ENCODE peak calls at places on chromosomes 16 and 17, in ten cellular contexts. One of them, this sample, is unnamed.

GRCh38 chr17:49520386-49521087 is 25.4 kb downstream of the NGFR start:
- DNase-seq in T-helper 1 cell: no peak
- DNase-seq in NCI-H82: no peak
- DNase-seq in C1 segment of cervical spinal cord: no peak
- DNase-seq in posterior cingulate gyrus: peak; percentile 24
- DNase-seq in stimulated activated CD8-positive, alpha-beta memory T cell treated with anti-CD3 and anti-CD28 coated beads, Interleukin-4, amount 100 ng/mL, for 1 hour: no peak
- DNase-seq in body of pancreas: no peak
- DNase-seq in lung: no peak
- DNase-seq in NCI-H1105 treated with DMSO at 0.1 percent for 48 hours: no peak
- DNase-seq in hippocampal formation: no peak
- DNase-seq in this sample: no peak

GRCh38 chr16:67431077-67431804 is at the start of gene HSD11B2:
- DNase-seq in T-helper 1 cell: peak; percentile 9
- DNase-seq in NCI-H82: peak; percentile 83
- DNase-seq in C1 segment of cervical spinal cord: no peak
- DNase-seq in posterior cingulate gyrus: peak; percentile 93
- DNase-seq in stimulated activated CD8-positive, alpha-beta memory T cell treated with anti-CD3 and anti-CD28 coated beads, Interleukin-4, amount 100 ng/mL, for 1 hour: no peak
- DNase-seq in body of pancreas: peak; percentile 82
- DNase-seq in lung: peak; percentile 47
- DNase-seq in NCI-H1105 treated with DMSO at 0.1 percent for 48 hours: peak; percentile 51
- DNase-seq in hippocampal formation: no peak
- DNase-seq in this sample: peak; percentile 63

GRCh38 chr16:24728011-24728410 is 1.4 kb upstream of the TNRC6A start:
- DNase-seq in T-helper 1 cell: no peak
- DNase-seq in NCI-H82: no peak
- DNase-seq in C1 segment of cervical spinal cord: no peak
- DNase-seq in posterior cingulate gyrus: peak; percentile 81
- DNase-seq in stimulated activated CD8-positive, alpha-beta memory T cell treated with anti-CD3 and anti-CD28 coated beads, Interleukin-4, amount 100 ng/mL, for 1 hour: no peak
- DNase-seq in body of pancreas: no peak
- DNase-seq in lung: no peak
- DNase-seq in NCI-H1105 treated with DMSO at 0.1 percent for 48 hours: no peak
- DNase-seq in hippocampal formation: no peak
- DNase-seq in this sample: no peak

GRCh38 chr16:66695935-66696668 is 441 bp downstream of the CMTM4 start:
- DNase-seq in T-helper 1 cell: no peak
- DNase-seq in NCI-H82: peak; percentile 14
- DNase-seq in C1 segment of cervical spinal cord: no peak
- DNase-seq in posterior cingulate gyrus: peak; percentile 87
- DNase-seq in stimulated activated CD8-positive, alpha-beta memory T cell treated with anti-CD3 and anti-CD28 coated beads, Interleukin-4, amount 100 ng/mL, for 1 hour: no peak
- DNase-seq in body of pancreas: peak; percentile 76
- DNase-seq in lung: peak; percentile 72
- DNase-seq in NCI-H1105 treated with DMSO at 0.1 percent for 48 hours: peak; percentile 39
- DNase-seq in hippocampal formation: no peak
- DNase-seq in this sample: peak; percentile 39

GRCh38 chr17:79945591-79946255 is 89.9 kb downstream of the TBC1D16 start:
- DNase-seq in T-helper 1 cell: no peak
- DNase-seq in NCI-H82: no peak
- DNase-seq in C1 segment of cervical spinal cord: no peak
- DNase-seq in posterior cingulate gyrus: peak; percentile 79
- DNase-seq in stimulated activated CD8-positive, alpha-beta memory T cell treated with anti-CD3 and anti-CD28 coated beads, Interleukin-4, amount 100 ng/mL, for 1 hour: no peak
- DNase-seq in body of pancreas: no peak
- DNase-seq in lung: no peak
- DNase-seq in NCI-H1105 treated with DMSO at 0.1 percent for 48 hours: no peak
- DNase-seq in hippocampal formation: no peak
- DNase-seq in this sample: no peak

GRCh38 chr17:75073618-75074047 is 14.1 kb upstream of the SLC16A5 start:
- DNase-seq in T-helper 1 cell: no peak
- DNase-seq in NCI-H82: peak; percentile 57
- DNase-seq in C1 segment of cervical spinal cord: no peak
- DNase-seq in posterior cingulate gyrus: no peak
- DNase-seq in stimulated activated CD8-positive, alpha-beta memory T cell treated with anti-CD3 and anti-CD28 coated beads, Interleukin-4, amount 100 ng/mL, for 1 hour: no peak
- DNase-seq in body of pancreas: no peak
- DNase-seq in lung: no peak
- DNase-seq in NCI-H1105 treated with DMSO at 0.1 percent for 48 hours: no peak
- DNase-seq in hippocampal formation: no peak
- DNase-seq in this sample: no peak

GRCh38 chr16:84175351-84176081 is 11.3 kb downstream of the TAF1C start:
- DNase-seq in T-helper 1 cell: peak; percentile 35
- DNase-seq in NCI-H82: peak; percentile 85
- DNase-seq in C1 segment of cervical spinal cord: no peak
- DNase-seq in posterior cingulate gyrus: peak; percentile 70
- DNase-seq in stimulated activated CD8-positive, alpha-beta memory T cell treated with anti-CD3 and anti-CD28 coated beads, Interleukin-4, amount 100 ng/mL, for 1 hour: no peak
- DNase-seq in body of pancreas: peak; percentile 53
- DNase-seq in lung: peak; percentile 43
- DNase-seq in NCI-H1105 treated with DMSO at 0.1 percent for 48 hours: peak; percentile 40
- DNase-seq in hippocampal formation: peak; percentile 16
- DNase-seq in this sample: peak; percentile 31

GRCh38 chr16:59295474-59295873 is 561.4 kb upstream of the GOT2 start:
- DNase-seq in T-helper 1 cell: no peak
- DNase-seq in NCI-H82: no peak
- DNase-seq in C1 segment of cervical spinal cord: no peak
- DNase-seq in posterior cingulate gyrus: no peak
- DNase-seq in stimulated activated CD8-positive, alpha-beta memory T cell treated with anti-CD3 and anti-CD28 coated beads, Interleukin-4, amount 100 ng/mL, for 1 hour: no peak
- DNase-seq in body of pancreas: no peak
- DNase-seq in lung: no peak
- DNase-seq in NCI-H1105 treated with DMSO at 0.1 percent for 48 hours: no peak
- DNase-seq in hippocampal formation: no peak
- DNase-seq in this sample: no peak

GRCh38 chr16:49704586-49705155 is 151.2 kb downstream of the ZNF423 start:
- DNase-seq in T-helper 1 cell: no peak
- DNase-seq in NCI-H82: peak; percentile 23
- DNase-seq in C1 segment of cervical spinal cord: no peak
- DNase-seq in posterior cingulate gyrus: no peak
- DNase-seq in stimulated activated CD8-positive, alpha-beta memory T cell treated with anti-CD3 and anti-CD28 coated beads, Interleukin-4, amount 100 ng/mL, for 1 hour: no peak
- DNase-seq in body of pancreas: no peak
- DNase-seq in lung: no peak
- DNase-seq in NCI-H1105 treated with DMSO at 0.1 percent for 48 hours: no peak
- DNase-seq in hippocampal formation: no peak
- DNase-seq in this sample: no peak

GRCh38 chr17:80137131-80137530 is 9.8 kb downstream of the EIF4A3 start:
- DNase-seq in T-helper 1 cell: no peak
- DNase-seq in NCI-H82: no peak
- DNase-seq in C1 segment of cervical spinal cord: no peak
- DNase-seq in posterior cingulate gyrus: no peak
- DNase-seq in stimulated activated CD8-positive, alpha-beta memory T cell treated with anti-CD3 and anti-CD28 coated beads, Interleukin-4, amount 100 ng/mL, for 1 hour: no peak
- DNase-seq in body of pancreas: no peak
- DNase-seq in lung: no peak
- DNase-seq in NCI-H1105 treated with DMSO at 0.1 percent for 48 hours: no peak
- DNase-seq in hippocampal formation: no peak
- DNase-seq in this sample: no peak

GRCh38 chr17:1362065-1362848 is 37.8 kb downstream of the YWHAE start:
- DNase-seq in T-helper 1 cell: no peak
- DNase-seq in NCI-H82: no peak
- DNase-seq in C1 segment of cervical spinal cord: no peak
- DNase-seq in posterior cingulate gyrus: no peak
- DNase-seq in stimulated activated CD8-positive, alpha-beta memory T cell treated with anti-CD3 and anti-CD28 coated beads, Interleukin-4, amount 100 ng/mL, for 1 hour: no peak
- DNase-seq in body of pancreas: no peak
- DNase-seq in lung: no peak
- DNase-seq in NCI-H1105 treated with DMSO at 0.1 percent for 48 hours: no peak
- DNase-seq in hippocampal formation: no peak
- DNase-seq in this sample: no peak

GRCh38 chr17:28204751-28205150 is 114.2 kb upstream of the TMEM97 start:
- DNase-seq in T-helper 1 cell: no peak
- DNase-seq in NCI-H82: no peak
- DNase-seq in C1 segment of cervical spinal cord: no peak
- DNase-seq in posterior cingulate gyrus: no peak
- DNase-seq in stimulated activated CD8-positive, alpha-beta memory T cell treated with anti-CD3 and anti-CD28 coated beads, Interleukin-4, amount 100 ng/mL, for 1 hour: no peak
- DNase-seq in body of pancreas: no peak
- DNase-seq in lung: no peak
- DNase-seq in NCI-H1105 treated with DMSO at 0.1 percent for 48 hours: no peak
- DNase-seq in hippocampal formation: no peak
- DNase-seq in this sample: no peak

GRCh38 chr16:84088695-84089395 is 27.9 kb downstream of the MBTPS1 start:
- DNase-seq in T-helper 1 cell: peak; percentile 28
- DNase-seq in NCI-H82: no peak
- DNase-seq in C1 segment of cervical spinal cord: no peak
- DNase-seq in posterior cingulate gyrus: no peak
- DNase-seq in stimulated activated CD8-positive, alpha-beta memory T cell treated with anti-CD3 and anti-CD28 coated beads, Interleukin-4, amount 100 ng/mL, for 1 hour: no peak
- DNase-seq in body of pancreas: no peak
- DNase-seq in lung: no peak
- DNase-seq in NCI-H1105 treated with DMSO at 0.1 percent for 48 hours: no peak
- DNase-seq in hippocampal formation: no peak
- DNase-seq in this sample: no peak

GRCh38 chr16:86211265-86211664 is 299.1 kb upstream of the FOXF1 start:
- DNase-seq in T-helper 1 cell: no peak
- DNase-seq in NCI-H82: no peak
- DNase-seq in C1 segment of cervical spinal cord: no peak
- DNase-seq in posterior cingulate gyrus: peak; percentile 38
- DNase-seq in stimulated activated CD8-positive, alpha-beta memory T cell treated with anti-CD3 and anti-CD28 coated beads, Interleukin-4, amount 100 ng/mL, for 1 hour: no peak
- DNase-seq in body of pancreas: no peak
- DNase-seq in lung: no peak
- DNase-seq in NCI-H1105 treated with DMSO at 0.1 percent for 48 hours: no peak
- DNase-seq in hippocampal formation: no peak
- DNase-seq in this sample: no peak

GRCh38 chr16:53509906-53510703 is 7.1 kb upstream of the AKTIP start:
- DNase-seq in T-helper 1 cell: peak; percentile 29
- DNase-seq in NCI-H82: peak; percentile 61
- DNase-seq in C1 segment of cervical spinal cord: peak; percentile 12
- DNase-seq in posterior cingulate gyrus: peak; percentile 95
- DNase-seq in stimulated activated CD8-positive, alpha-beta memory T cell treated with anti-CD3 and anti-CD28 coated beads, Interleukin-4, amount 100 ng/mL, for 1 hour: no peak
- DNase-seq in body of pancreas: peak; percentile 69
- DNase-seq in lung: peak; percentile 68
- DNase-seq in NCI-H1105 treated with DMSO at 0.1 percent for 48 hours: peak; percentile 45
- DNase-seq in hippocampal formation: peak; percentile 61
- DNase-seq in this sample: peak; percentile 38